ENCODE peak calls at places on chromosome 9, in nine cellular contexts. C is dorsolateral prefrontal cortex, S is smooth muscle cell of the brain vasculature, R is SK-N-MC, K is germinal center, W is NCI-H1436, D is AG04449, Q is AG10803, B is SW480. L is an unnamed sample.

GRCh38 chr9:72925126-72925810 is 27.6 kb downstream of the ALDH1A1 start:
- DNase-seq in C (no peak), S (no peak), R (peak; percentile 22), K (no peak), W (no peak), D (no peak), Q (peak; percentile 25), B (no peak), L (no peak)

GRCh38 chr9:14347408-14348224 is 33.7 kb upstream of the NFIB start:
- DNase-seq in C (peak; percentile 23), S (no peak), R (no peak), K (no peak), W (no peak), D (no peak), Q (peak; percentile 3), B (peak; percentile 40), L (no peak)

GRCh38 chr9:88915916-88916315 is 75.4 kb upstream of the S1PR3 start:
- DNase-seq in C (no peak), S (no peak), R (no peak), K (no peak), W (no peak), D (no peak), Q (no peak), B (no peak), L (no peak)

GRCh38 chr9:129289131-129289731 is 111.2 kb upstream of the IER5L start:
- DNase-seq in C (no peak), S (no peak), R (no peak), K (no peak), W (no peak), D (no peak), Q (no peak), B (no peak), L (no peak)

GRCh38 chr9:26723486-26723885 is 169.1 kb downstream of the CAAP1 start:
- DNase-seq in C (no peak), S (no peak), R (no peak), K (peak; percentile 26), W (no peak), D (no peak), Q (peak; percentile 24), B (peak; percentile 14), L (no peak)

GRCh38 chr9:115668506-115668905 is 485.1 kb upstream of the PAPPA start:
- DNase-seq in C (no peak), S (no peak), R (no peak), K (no peak), W (no peak), D (peak; percentile 83), Q (peak; percentile 97), B (no peak), L (peak; percentile 92)

GRCh38 chr9:2655411-2655901 is 33.9 kb downstream of the VLDLR start:
- DNase-seq in C (no peak), S (peak; percentile 67), R (no peak), K (no peak), W (no peak), D (peak; percentile 72), Q (peak; percentile 91), B (no peak), L (peak; percentile 96)

GRCh38 chr9:134863306-134863902 is 17.2 kb upstream of the FCN2 start:
- DNase-seq in C (no peak), S (no peak), R (no peak), K (no peak), W (no peak), D (no peak), Q (no peak), B (no peak), L (no peak)

GRCh38 chr9:113774968-113775367 is 101.1 kb upstream of the ZNF618 start:
- DNase-seq in C (no peak), S (no peak), R (no peak), K (no peak), W (no peak), D (no peak), Q (no peak), B (no peak), L (no peak)

GRCh38 chr9:34990908-34991832 is 1.6 kb downstream of the DNAJB5 start:
- DNase-seq in C (peak; percentile 66), S (no peak), R (no peak), K (no peak), W (no peak), D (no peak), Q (no peak), B (no peak), L (no peak)

GRCh38 chr9:126301985-126302603 is 24.5 kb upstream of the MVB12B start:
- DNase-seq in C (peak; percentile 64), S (peak; percentile 20), R (no peak), K (peak; percentile 41), W (peak; percentile 76), D (peak; percentile 4), Q (peak; percentile 60), B (peak; percentile 72), L (peak; percentile 34)

GRCh38 chr9:129437626-129438323 is 183.1 kb downstream of the C9orf50 start:
- DNase-seq in C (no peak), S (no peak), R (no peak), K (no peak), W (no peak), D (no peak), Q (peak; percentile 8), B (no peak), L (no peak)